ENCODE peak calls at places on chromosomes 6 and 20, in six cellular contexts. I, N, K, Y, W and B are unnamed samples.

GRCh38 chr20:54292186-54292585 is 84.3 kb downstream of the PFDN4 start:
- DNase-seq in I (no peak), N (no peak), K (peak; percentile 30), Y (no peak), W (no peak), B (no peak)

GRCh38 chr6:158536891-158537798 is 22.7 kb upstream of the TMEM181 start:
- DNase-seq in I (no peak), N (peak; percentile 43), K (no peak), Y (no peak), W (peak; percentile 74), B (no peak)

GRCh38 chr20:2330090-2330695 is 34.4 kb downstream of the TGM3 start:
- DNase-seq in I (no peak), N (no peak), K (no peak), Y (no peak), W (no peak), B (no peak)

GRCh38 chr6:142850653-142851434 is 94.1 kb downstream of the HIVEP2 start:
- DNase-seq in I (no peak), N (peak; percentile 56), K (peak; percentile 62), Y (no peak), W (no peak), B (no peak)

GRCh38 chr20:61254881-61255589 is 3.0 kb downstream of the CDH4 start:
- DNase-seq in I (no peak), N (peak; percentile 67), K (peak; percentile 75), Y (no peak), W (no peak), B (no peak)

GRCh38 chr6:75526502-75527127 is 33.0 kb upstream of the FILIP1 start:
- DNase-seq in I (no peak), N (peak; percentile 57), K (peak; percentile 65), Y (peak; percentile 0), W (peak; percentile 51), B (peak; percentile 41)

GRCh38 chr6:144659735-144660246 is 374.7 kb downstream of the UTRN start:
- DNase-seq in I (no peak), N (peak; percentile 4), K (no peak), Y (no peak), W (peak; percentile 3), B (no peak)

GRCh38 chr6:43970913-43971775 is 156.1 kb downstream of the MRPL14 start:
- DNase-seq in I (no peak), N (no peak), K (no peak), Y (no peak), W (no peak), B (no peak)

GRCh38 chr6:81894788-81895221 is 142.3 kb upstream of the TENT5A start:
- DNase-seq in I (no peak), N (peak; percentile 33), K (peak; percentile 7), Y (peak; percentile 89), W (no peak), B (peak; percentile 81)

GRCh38 chr20:33910056-33910455 is 83.7 kb upstream of the RALY start:
- DNase-seq in I (no peak), N (no peak), K (peak; percentile 50), Y (no peak), W (no peak), B (no peak)

GRCh38 chr20:37356387-37356786 is 10.4 kb downstream of the SRC start:
- DNase-seq in I (no peak), N (peak; percentile 55), K (peak; percentile 52), Y (peak; percentile 33), W (no peak), B (no peak)

GRCh38 chr20:17225891-17226409 is 890 bp upstream of the PCSK2 start:
- DNase-seq in I (no peak), N (peak; percentile 10), K (no peak), Y (no peak), W (peak; percentile 45), B (no peak)

GRCh38 chr20:57928181-57928967 is 218.6 kb upstream of the PMEPA1 start:
- DNase-seq in I (no peak), N (peak; percentile 27), K (peak; percentile 84), Y (no peak), W (no peak), B (no peak)

GRCh38 chr6:17001188-17001587 is 100.7 kb upstream of the STMND1 start:
- DNase-seq in I (no peak), N (peak; percentile 39), K (no peak), Y (no peak), W (no peak), B (no peak)

GRCh38 chr6:8810325-8810724 is 375.0 kb upstream of the SLC35B3 start:
- DNase-seq in I (no peak), N (no peak), K (no peak), Y (no peak), W (no peak), B (no peak)

GRCh38 chr6:82076855-82077254 is 170.7 kb downstream of the IBTK start:
- DNase-seq in I (no peak), N (no peak), K (no peak), Y (no peak), W (no peak), B (peak; percentile 28)

GRCh38 chr6:70221025-70221714 is 81.7 kb downstream of the COL9A1 start:
- DNase-seq in I (no peak), N (peak; percentile 28), K (peak; percentile 8), Y (no peak), W (peak; percentile 22), B (peak; percentile 18)

GRCh38 chr20:63974402-63975200 is 4.8 kb downstream of the SAMD10 start:
- DNase-seq in I (no peak), N (peak; percentile 65), K (peak; percentile 27), Y (no peak), W (no peak), B (no peak)

GRCh38 chr6:134468633-134469032 is 150.7 kb upstream of the SGK1 start:
- DNase-seq in I (no peak), N (no peak), K (no peak), Y (no peak), W (no peak), B (no peak)

GRCh38 chr20:47456952-47457724 is 44.5 kb upstream of the NCOA3 start:
- DNase-seq in I (no peak), N (peak; percentile 28), K (peak; percentile 74), Y (no peak), W (no peak), B (no peak)

GRCh38 chr6:28218312-28219248 is 6.5 kb upstream of the ZSCAN9 start:
- DNase-seq in I (no peak), N (peak; percentile 92), K (peak; percentile 65), Y (peak; percentile 50), W (peak; percentile 61), B (peak; percentile 50)

GRCh38 chr20:43840382-43841070 is 74.1 kb upstream of the TOX2 start:
- DNase-seq in I (no peak), N (peak; percentile 35), K (peak; percentile 44), Y (no peak), W (no peak), B (no peak)

GRCh38 chr6:105363100-105363754 is 39.7 kb downstream of the PREP start:
- DNase-seq in I (no peak), N (no peak), K (peak; percentile 25), Y (no peak), W (no peak), B (no peak)

GRCh38 chr20:62069741-62070216 is 4.1 kb upstream of the TAF4 start:
- DNase-seq in I (no peak), N (peak; percentile 68), K (peak; percentile 69), Y (no peak), W (no peak), B (no peak)

GRCh38 chr6:7725849-7726415 is at the start of gene BMP6:
- DNase-seq in I (peak; percentile 52), N (peak; percentile 94), K (peak; percentile 70), Y (peak; percentile 29), W (peak; percentile 92), B (peak; percentile 97)

GRCh38 chr6:107690864-107691661 is 133.1 kb downstream of the SCML4 start:
- DNase-seq in I (no peak), N (peak; percentile 34), K (no peak), Y (no peak), W (peak; percentile 26), B (no peak)

GRCh38 chr6:40302856-40303449 is 284.2 kb downstream of the LRFN2 start:
- DNase-seq in I (no peak), N (no peak), K (no peak), Y (no peak), W (no peak), B (no peak)

GRCh38 chr20:43837856-43838702 is 76.6 kb upstream of the TOX2 start:
- DNase-seq in I (no peak), N (no peak), K (no peak), Y (no peak), W (no peak), B (no peak)

GRCh38 chr6:22873531-22874136 is 304.3 kb downstream of the HDGFL1 start:
- DNase-seq in I (no peak), N (no peak), K (no peak), Y (no peak), W (no peak), B (no peak)

GRCh38 chr6:41088451-41088850 is 15.7 kb downstream of the NFYA start:
- DNase-seq in I (no peak), N (no peak), K (no peak), Y (no peak), W (no peak), B (no peak)

GRCh38 chr6:158916638-158917037 is 83.4 kb downstream of the RSPH3 start:
- DNase-seq in I (no peak), N (no peak), K (no peak), Y (no peak), W (no peak), B (no peak)

GRCh38 chr6:75991941-75992340 is 80.5 kb downstream of the IMPG1 start:
- DNase-seq in I (no peak), N (no peak), K (no peak), Y (no peak), W (no peak), B (no peak)

GRCh38 chr6:138540468-138540867 is 41.2 kb upstream of the NHSL1 start:
- DNase-seq in I (no peak), N (no peak), K (no peak), Y (no peak), W (no peak), B (no peak)

GRCh38 chr20:50837532-50838321 is 42.9 kb downstream of the BCAS4 start:
- DNase-seq in I (no peak), N (peak; percentile 65), K (peak; percentile 41), Y (no peak), W (no peak), B (no peak)